ENCODE peak calls at places on chromosomes 5 and 9, in nine cellular contexts. G is lower lobe of right lung, L is NT2/D1, F is fibroblast of pulmonary artery, H is astrocyte of the spinal cord, J is tibial nerve, N is tibial artery, X is H7, B is choroid plexus epithelial cell. C is an unnamed sample.

GRCh38 chr9:130522233-130522808 is 57.1 kb upstream of the FUBP3 start:
- DNase-seq in G (no peak), N (no peak), F (no peak), J (no peak), H (no peak), X (peak), L (peak), B (no peak), C (no peak)

GRCh38 chr9:115142502-115143265 is 24.7 kb upstream of the TNC start:
- DNase-seq in F (no peak), L (no peak), J (no peak), G (no peak), B (no peak), N (no peak), X (no peak), H (no peak), C (no peak)

GRCh38 chr5:42573386-42573785 is 150.1 kb downstream of the GHR start:
- DNase-seq in H (no peak), G (no peak), B (no peak), L (no peak), N (no peak), X (no peak), J (no peak), F (no peak), C (no peak)

GRCh38 chr5:143401253-143401845 is 2.1 kb downstream of the NR3C1 start:
- DNase-seq in B (no peak), F (no peak), H (peak), X (no peak), G (no peak), L (no peak), J (no peak), N (no peak), C (no peak)

GRCh38 chr5:39500656-39501295 is 76.0 kb upstream of the DAB2 start:
- DNase-seq in N (no peak), F (no peak), G (no peak), B (no peak), H (no peak), X (no peak), L (no peak), J (no peak), C (no peak)

GRCh38 chr5:65076251-65076869 is 307.6 kb downstream of the CWC27 start:
- DNase-seq in L (no peak), X (peak), G (peak), H (peak), N (peak), F (peak), J (no peak), B (peak), C (peak)

GRCh38 chr5:62717211-62717927 is 138.8 kb downstream of the LRRC70 start:
- DNase-seq in B (peak), H (no peak), X (peak), F (peak), J (no peak), L (peak), N (no peak), G (no peak), C (no peak)

GRCh38 chr5:38190111-38190510 is 68.2 kb upstream of the EGFLAM start:
- DNase-seq in G (no peak), L (no peak), J (no peak), F (no peak), N (no peak), B (no peak), H (no peak), X (no peak), C (no peak)

GRCh38 chr5:5422819-5423515 is 490 bp downstream of the ICE1 start:
- DNase-seq in J (no peak), N (no peak), G (no peak), L (no peak), B (no peak), F (no peak), H (no peak), X (peak), C (no peak)

GRCh38 chr5:116622375-116623075 is 47.9 kb upstream of the SEMA6A start:
- DNase-seq in X (no peak), F (no peak), B (no peak), N (no peak), L (no peak), G (no peak), J (no peak), H (no peak), C (no peak)

GRCh38 chr5:131610198-131611063 is 24.6 kb downstream of the RAPGEF6 start:
- DNase-seq in X (no peak), L (no peak), J (no peak), B (peak), H (peak), N (no peak), F (peak), G (no peak), C (no peak)

GRCh38 chr5:87541033-87541432 is 128.3 kb upstream of the CCNH start:
- DNase-seq in N (peak), X (peak), G (no peak), J (peak), H (peak), L (peak), F (peak), B (peak), C (no peak)

GRCh38 chr5:111948517-111948916 is 191.5 kb upstream of the NREP start:
- DNase-seq in N (no peak), G (no peak), X (no peak), H (peak), J (no peak), B (peak), L (no peak), F (peak), C (no peak)

GRCh38 chr9:117444466-117444865 is 29.6 kb upstream of the ASTN2 start:
- DNase-seq in F (no peak), X (no peak), B (no peak), N (no peak), G (no peak), L (no peak), H (no peak), J (no peak), C (no peak)

GRCh38 chr5:58922392-58923171 is 339.7 kb downstream of the RAB3C start:
- DNase-seq in J (peak), L (no peak), X (no peak), B (no peak), G (peak), F (peak), H (peak), N (peak), C (peak)

GRCh38 chr5:119398713-119399492 is 43.1 kb downstream of the TNFAIP8 start:
- DNase-seq in B (peak), N (peak), H (no peak), F (peak), X (no peak), L (no peak), J (peak), G (peak), C (no peak)

GRCh38 chr9:13665418-13666066 is 386.1 kb upstream of the MPDZ start:
- DNase-seq in X (no peak), G (no peak), H (peak), J (no peak), L (no peak), N (no peak), F (peak), B (peak), C (no peak)

DNA sequence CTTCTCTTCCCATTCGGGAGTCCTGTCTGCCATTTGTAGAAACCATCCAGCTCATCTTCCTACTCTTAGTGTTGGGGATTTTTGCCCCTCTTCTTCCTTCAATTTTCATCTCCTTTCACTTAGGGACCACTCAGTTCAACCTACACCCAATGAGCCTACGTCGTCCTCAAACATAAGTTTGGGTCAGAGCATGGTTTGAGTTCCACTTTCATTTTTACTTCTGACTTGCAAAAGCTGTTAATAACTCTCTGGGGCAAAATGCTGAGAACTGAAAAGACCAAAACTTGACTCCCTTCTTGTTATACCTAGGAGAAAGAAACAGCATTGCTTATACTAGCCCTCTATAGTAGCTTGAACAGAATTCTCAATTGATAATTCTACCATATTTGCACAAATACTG is 381.5 kb upstream of the MPDZ start:
- DNase-seq in N (no peak), B (no peak), H (no peak), F (no peak), G (no peak), J (no peak), X (no peak), L (no peak), C (no peak)
- H3K4me3 ChIP-seq in N (no peak), B (no peak), H (no peak), F (no peak), G (no peak), J (no peak), X (no peak), L (no peak), C (no peak)

GRCh38 chr9:71459082-71459481 is 309.2 kb downstream of the CEMIP2 start:
- DNase-seq in H (no peak), N (no peak), L (peak), X (no peak), B (no peak), J (no peak), F (no peak), G (no peak), C (no peak)
- H3K4me3 ChIP-seq in H (no peak), N (no peak), L (no peak), X (no peak), B (no peak), J (no peak), F (no peak), G (no peak), C (no peak)

DNA sequence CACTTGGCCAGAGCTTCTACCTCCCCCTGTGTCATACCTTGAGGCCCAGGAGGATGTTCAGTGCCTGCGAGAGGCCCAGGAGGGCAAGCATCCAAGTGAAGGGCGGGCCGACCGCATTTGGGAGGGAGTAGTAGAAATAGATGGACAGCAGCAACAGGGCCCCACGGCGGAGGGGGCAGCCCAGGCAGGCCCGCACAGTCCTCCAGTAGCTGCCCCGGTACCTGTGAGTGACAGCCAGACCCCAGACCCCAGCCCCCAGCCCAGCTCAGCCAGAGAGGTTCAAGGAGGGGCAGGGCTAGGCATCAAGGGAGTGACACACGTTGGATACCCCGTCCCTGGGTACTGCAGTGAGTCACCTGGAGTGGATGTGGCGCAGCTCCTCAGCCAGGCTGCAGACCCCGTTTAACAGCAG is 1.4 kb downstream of the STING1 start:
- DNase-seq in G (peak), F (peak), N (peak), J (no peak), B (no peak), X (no peak), L (no peak), H (no peak), C (peak)
- H3K4me3 ChIP-seq in G (peak), F (peak), N (peak), J (peak), B (peak), X (no peak), L (no peak), H (peak), C (peak)

GRCh38 chr5:145429170-145429569 is 406.0 kb downstream of the PRELID2 start:
- DNase-seq in X (no peak), G (no peak), F (no peak), B (peak), N (no peak), L (no peak), H (peak), J (no peak), C (no peak)

GRCh38 chr5:145437627-145438026 is 397.5 kb downstream of the PRELID2 start:
- DNase-seq in J (no peak), G (no peak), H (no peak), F (no peak), X (no peak), N (no peak), B (no peak), L (no peak), C (no peak)

DNA sequence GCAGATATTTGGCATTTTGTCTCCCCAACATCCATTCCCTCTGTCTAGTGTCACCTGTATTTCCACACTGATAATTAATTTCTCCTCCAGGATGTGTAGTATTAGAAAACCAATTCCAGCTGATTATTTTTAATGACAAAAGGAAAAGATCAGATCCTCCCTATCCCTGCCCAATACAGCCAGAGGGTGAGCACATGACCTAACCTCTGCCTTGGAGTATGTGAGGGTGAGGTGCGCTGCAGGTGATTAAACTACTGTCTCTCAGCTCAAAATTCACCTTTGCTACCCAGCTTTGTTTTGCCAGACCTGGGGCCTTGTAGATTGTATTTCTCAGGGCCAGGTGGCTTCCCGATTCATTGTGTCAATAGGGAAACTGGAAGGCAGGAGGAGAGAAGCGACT is 402.1 kb downstream of the PRELID2 start:
- DNase-seq in X (no peak), G (no peak), H (no peak), J (no peak), L (no peak), B (no peak), F (no peak), N (no peak), C (no peak)
- H3K4me3 ChIP-seq in X (no peak), G (no peak), H (no peak), J (no peak), L (no peak), B (no peak), F (no peak), N (no peak), C (no peak)

DNA sequence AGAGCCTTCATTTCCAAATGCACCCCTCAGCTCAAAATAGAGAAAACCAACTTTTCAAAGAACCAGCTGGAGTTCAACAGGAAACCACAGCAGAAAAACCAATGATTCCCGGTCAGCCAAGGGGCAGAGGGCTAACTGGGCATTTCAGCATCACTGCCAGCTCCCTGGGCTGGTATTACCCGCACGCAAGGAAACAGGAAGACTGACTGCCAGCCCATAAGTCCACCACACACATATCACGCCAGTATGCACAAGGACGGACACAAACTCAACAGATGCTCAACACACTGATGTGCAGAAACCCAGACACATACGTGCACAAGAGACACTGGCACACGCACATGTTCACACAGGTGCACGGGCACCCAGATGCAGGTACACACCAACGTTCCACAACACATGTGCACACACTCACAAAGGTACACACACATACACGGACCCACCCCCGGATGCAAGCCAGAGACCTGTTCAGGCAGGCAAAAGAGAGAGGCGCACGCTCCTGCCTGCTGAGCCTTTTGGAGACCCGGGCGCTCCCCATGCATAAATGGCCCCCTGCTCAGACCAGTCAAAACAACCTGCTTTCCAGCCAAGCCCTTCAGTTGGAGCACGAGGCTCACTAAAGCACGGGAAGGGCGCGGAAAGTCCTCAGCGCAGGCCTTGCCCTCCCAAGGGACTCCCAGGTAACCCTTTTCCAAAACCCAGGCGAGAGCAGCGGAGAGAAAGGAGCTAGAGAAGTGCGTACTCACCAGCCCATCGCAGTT is 2.1 kb downstream of the ADAMTS2 start:
- DNase-seq in G (peak), B (no peak), F (no peak), H (no peak), X (no peak), J (no peak), N (no peak), L (no peak), C (peak)
- H3K4me3 ChIP-seq in G (peak), B (peak), F (peak), H (peak), X (peak), J (peak), N (peak), L (peak), C (peak)

GRCh38 chr9:127716412-127716811 is 533 bp downstream of the TTC16 start:
- DNase-seq in N (no peak), J (no peak), F (no peak), G (no peak), X (no peak), B (no peak), H (no peak), L (no peak), C (no peak)
- H3K4me3 ChIP-seq in N (peak), J (peak), F (peak), G (peak), X (no peak), B (no peak), H (no peak), L (peak), C (no peak)

DNA sequence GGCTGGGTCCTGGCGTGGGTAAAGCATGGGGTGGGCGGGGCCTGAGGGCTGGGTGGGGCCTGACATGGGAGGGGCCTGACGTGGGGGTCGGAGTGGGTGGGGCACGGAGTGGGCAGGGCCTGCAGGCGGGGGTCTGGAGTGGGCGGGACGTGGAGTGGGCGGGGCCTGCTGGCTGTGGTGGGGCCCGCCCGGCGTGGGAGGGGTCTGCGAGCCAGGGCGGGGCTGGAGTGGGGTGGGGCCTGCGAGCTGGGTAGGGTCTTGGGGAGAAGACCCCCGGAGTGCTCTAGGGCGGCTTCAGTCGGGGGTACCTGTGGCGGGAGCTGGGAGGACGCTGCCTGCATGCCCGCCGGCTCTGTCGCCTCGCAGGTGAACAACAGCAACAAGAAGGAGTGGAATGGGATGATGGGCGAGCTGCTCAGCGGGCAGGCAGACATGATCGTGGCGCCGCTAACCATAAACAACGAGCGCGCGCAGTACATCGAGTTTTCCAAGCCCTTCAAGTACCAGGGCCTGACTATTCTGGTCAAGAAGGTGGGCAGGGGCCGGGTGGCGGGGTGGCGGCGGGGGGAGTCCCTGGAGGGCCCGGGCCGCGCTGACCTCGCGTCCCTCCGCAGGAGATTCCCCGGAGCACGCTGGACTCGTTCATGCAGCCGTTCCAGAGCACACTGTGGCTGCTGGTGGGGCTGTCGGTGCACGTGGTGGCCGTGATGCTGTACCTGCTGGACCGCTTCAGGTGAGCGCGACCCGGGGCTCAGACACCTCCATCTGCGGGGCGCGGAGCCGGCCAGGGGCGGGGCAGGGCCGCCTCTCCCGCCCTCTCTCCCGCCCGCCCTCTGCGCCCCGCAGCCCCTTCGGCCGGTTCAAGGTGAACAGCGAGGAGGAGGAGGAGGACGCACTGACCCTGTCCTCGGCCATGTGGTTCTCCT is 8.0 kb downstream of the LRRC26 start:
- DNase-seq in H (no peak), G (no peak), F (no peak), B (no peak), X (peak), L (no peak), J (no peak), N (no peak), C (no peak)
- H3K4me3 ChIP-seq in H (no peak), G (no peak), F (no peak), B (no peak), X (peak), L (peak), J (no peak), N (no peak), C (no peak)

GRCh38 chr9:92404437-92404836 is at the start of gene OGN:
- DNase-seq in B (peak), F (peak), X (no peak), H (peak), G (no peak), L (no peak), N (no peak), J (no peak), C (no peak)
- H3K4me3 ChIP-seq in B (no peak), F (no peak), X (no peak), H (no peak), G (peak), L (no peak), N (peak), J (peak), C (no peak)